ENCODE peak calls at places on chromosome 1, in ten cellular contexts. E is tibial artery, O is K562, X is A549, L is endothelial cell of umbilical vein, R is IMR-90, Z is heart left ventricle, G is GM23248, I is fibroblast of lung, C is mesendoderm. D is an unnamed sample.

GRCh38 chr1:12112711-12113161 is 49.6 kb downstream of the TNFRSF8 start:
- DNase-seq in E (no peak), O (no peak), X (no peak), L (no peak), R (peak; percentile 51), Z (no peak), G (peak; percentile 72), I (no peak), C (no peak), D (peak; percentile 69)

GRCh38 chr1:1527092-1527816 is 13.2 kb downstream of the TMEM240 start:
- DNase-seq in E (no peak), O (no peak), X (no peak), L (no peak), R (no peak), Z (no peak), G (no peak), I (no peak), C (no peak), D (no peak)

GRCh38 chr1:45375104-45376090 is 35.2 kb upstream of the MUTYH start:
- DNase-seq in E (no peak), O (no peak), X (no peak), L (no peak), R (no peak), Z (no peak), G (peak; percentile 27), I (peak; percentile 22), C (no peak), D (no peak)

GRCh38 chr1:13538832-13539231 is 25.0 kb upstream of the LRRC38 start:
- DNase-seq in E (no peak), O (no peak), X (no peak), L (no peak), R (no peak), Z (no peak), G (no peak), I (no peak), C (no peak), D (no peak)

GRCh38 chr1:108117908-108118902 is 81.9 kb downstream of the SLC25A24 start:
- DNase-seq in E (no peak), O (no peak), X (no peak), L (no peak), R (peak; percentile 76), Z (no peak), G (peak; percentile 82), I (peak; percentile 79), C (no peak), D (no peak)

GRCh38 chr1:41498391-41498790 is 13.9 kb upstream of the EDN2 start:
- DNase-seq in E (no peak), O (no peak), X (no peak), L (no peak), R (no peak), Z (no peak), G (peak; percentile 38), I (no peak), C (no peak), D (no peak)

GRCh38 chr1:193183019-193183643 is 3.3 kb downstream of the B3GALT2 start:
- DNase-seq in E (no peak), O (peak; percentile 43), X (peak; percentile 54), L (peak; percentile 73), R (peak; percentile 71), Z (no peak), G (peak; percentile 69), I (peak; percentile 76), C (peak; percentile 51), D (no peak)

GRCh38 chr1:114169509-114169908 is 15.8 kb upstream of the SYT6 start:
- DNase-seq in E (no peak), O (no peak), X (no peak), L (no peak), R (no peak), Z (no peak), G (no peak), I (no peak), C (no peak), D (no peak)

GRCh38 chr1:67732750-67733151 is 47.8 kb downstream of the GADD45A start:
- DNase-seq in E (no peak), O (no peak), X (no peak), L (peak; percentile 85), R (peak; percentile 84), Z (peak; percentile 68), G (peak; percentile 50), I (peak; percentile 81), C (no peak), D (peak; percentile 69)
- H3K4me1 ChIP-seq in E (peaks cover 55% of the 10 kb centered on the region), O (peaks cover 89% of the 10 kb centered on the region), X (peaks cover 27% of the 10 kb centered on the region), L (peaks cover 36% of the 10 kb centered on the region), R (peaks cover 13% of the 10 kb centered on the region), Z (peaks cover 29% of the 10 kb centered on the region), G (peaks cover 23% of the 10 kb centered on the region), I (peaks cover 30% of the 10 kb centered on the region), C (peaks cover 12% of the 10 kb centered on the region), D (peaks cover 16% of the 10 kb centered on the region)

GRCh38 chr1:38025664-38026063 is 13.1 kb downstream of the UTP11 start:
- DNase-seq in E (no peak), O (no peak), X (no peak), L (no peak), R (no peak), Z (no peak), G (no peak), I (no peak), C (no peak), D (no peak)

GRCh38 chr1:38028105-38028591 is 15.6 kb downstream of the UTP11 start:
- DNase-seq in E (no peak), O (no peak), X (no peak), L (no peak), R (no peak), Z (no peak), G (peak; percentile 51), I (no peak), C (peak; percentile 45), D (no peak)

GRCh38 chr1:38027201-38028104 is 14.9 kb downstream of the UTP11 start:
- DNase-seq in E (no peak), O (no peak), X (no peak), L (no peak), R (no peak), Z (no peak), G (no peak), I (no peak), C (no peak), D (no peak)

GRCh38 chr1:38025233-38025632 is 12.7 kb downstream of the UTP11 start:
- DNase-seq in E (no peak), O (no peak), X (no peak), L (no peak), R (no peak), Z (no peak), G (no peak), I (no peak), C (no peak), D (no peak)

DNA sequence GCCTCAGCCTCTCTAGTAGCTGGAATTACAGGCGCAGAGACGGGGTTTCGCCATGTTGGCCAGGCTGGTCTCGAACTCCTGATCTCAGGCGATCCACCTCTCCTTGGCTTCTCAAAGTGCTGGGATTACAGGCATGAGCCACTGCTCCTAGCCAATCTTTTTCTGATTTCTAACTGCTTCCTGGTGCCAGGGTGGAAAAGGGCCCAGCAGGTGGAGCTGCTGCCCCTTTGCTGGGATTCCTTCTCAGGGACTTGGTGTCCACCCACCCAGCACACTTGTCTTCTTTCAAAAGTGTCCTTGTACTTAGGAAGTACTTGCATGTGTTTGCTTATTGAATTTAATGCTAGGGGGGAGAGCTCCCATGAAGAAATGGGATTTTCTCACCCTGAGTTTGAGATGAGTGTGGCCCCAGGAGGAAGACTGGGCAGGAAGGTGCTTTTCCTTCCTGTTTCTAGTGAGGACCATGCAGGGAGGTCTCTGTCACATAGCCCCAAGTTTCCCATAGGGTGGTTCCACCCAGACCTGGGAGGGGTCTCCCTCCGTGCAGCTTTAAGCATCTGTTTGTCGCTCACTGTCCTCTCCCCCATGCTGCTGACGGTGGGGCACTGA is 14.2 kb downstream of the UTP11 start:
- DNase-seq in E (no peak), O (no peak), X (peak; percentile 50), L (peak; percentile 63), R (peak; percentile 57), Z (no peak), G (peak; percentile 70), I (peak; percentile 62), C (peak; percentile 77), D (no peak)
- H3K4me1 ChIP-seq in E (peaks cover 18% of the 10 kb centered on the region), O (peaks cover 10% of the 10 kb centered on the region), X (peaks cover 3% of the 10 kb centered on the region), L (peaks cover 40% of the 10 kb centered on the region), R (peaks cover 18% of the 10 kb centered on the region), Z (peaks cover 21% of the 10 kb centered on the region), G (peaks cover 28% of the 10 kb centered on the region), I (peaks cover 16% of the 10 kb centered on the region), C (peaks cover 16% of the 10 kb centered on the region), D (peaks cover 15% of the 10 kb centered on the region)

GRCh38 chr1:147168626-147169058 is 3.6 kb downstream of the PRKAB2 start:
- DNase-seq in E (no peak), O (no peak), X (no peak), L (peak; percentile 26), R (peak; percentile 42), Z (no peak), G (peak; percentile 49), I (peak; percentile 49), C (peak; percentile 49), D (no peak)

GRCh38 chr1:147172168-147173016 is at the start of gene PRKAB2:
- DNase-seq in E (peak; percentile 95), O (peak; percentile 89), X (peak; percentile 97), L (peak; percentile 97), R (peak; percentile 97), Z (peak; percentile 96), G (peak; percentile 98), I (peak; percentile 98), C (peak; percentile 98), D (peak; percentile 98)

GRCh38 chr1:147169171-147169570 is 3.1 kb downstream of the PRKAB2 start:
- DNase-seq in E (no peak), O (no peak), X (no peak), L (no peak), R (no peak), Z (no peak), G (no peak), I (no peak), C (peak; percentile 43), D (no peak)

GRCh38 chr1:147169840-147170674 is 2.2 kb downstream of the PRKAB2 start:
- DNase-seq in E (no peak), O (no peak), X (no peak), L (no peak), R (no peak), Z (no peak), G (peak; percentile 36), I (no peak), C (no peak), D (no peak)

GRCh38 chr1:147171399-147172167 is 687 bp downstream of the PRKAB2 start:
- DNase-seq in E (peak; percentile 23), O (peak; percentile 17), X (peak; percentile 13), L (peak; percentile 39), R (no peak), Z (no peak), G (peak; percentile 57), I (peak; percentile 12), C (no peak), D (no peak)
- H3K4me1 ChIP-seq in E (peaks cover 21% of the 10 kb centered on the region), O (peaks cover 14% of the 10 kb centered on the region), X (peaks cover 44% of the 10 kb centered on the region), L (peaks cover 12% of the 10 kb centered on the region), R (peaks cover 8% of the 10 kb centered on the region), Z (peaks cover 6% of the 10 kb centered on the region), G (peaks cover 48% of the 10 kb centered on the region), I (peaks cover 19% of the 10 kb centered on the region), C (peaks cover 6% of the 10 kb centered on the region), D (peaks cover 11% of the 10 kb centered on the region)

GRCh38 chr1:235940282-235940681 is 73.6 kb upstream of the LYST start:
- DNase-seq in E (no peak), O (no peak), X (no peak), L (no peak), R (no peak), Z (no peak), G (no peak), I (no peak), C (no peak), D (no peak)
- H3K4me1 ChIP-seq in E (no peaks in the 10 kb centered on the region), O (no peaks in the 10 kb centered on the region), X (no peaks in the 10 kb centered on the region), L (peaks cover 6% of the 10 kb centered on the region), R (peaks cover 12% of the 10 kb centered on the region), Z (no peaks in the 10 kb centered on the region), G (peaks cover 14% of the 10 kb centered on the region), I (peaks cover 14% of the 10 kb centered on the region), C (peaks cover 8% of the 10 kb centered on the region), D (no peaks in the 10 kb centered on the region)